ENCODE peak calls at places on chromosomes 1 and 21, in five cellular contexts. L is GM23338, W is AG09319, J is RWPE1, Q is astrocyte of the cerebellum. E is an unnamed sample.

GRCh38 chr1:200118779-200119505 is 91.4 kb downstream of the NR5A2 start:
- DNase-seq in J (no peak), W (no peak), Q (no peak), L (peak), E (no peak)

GRCh38 chr1:109547412-109548320 is 749 bp upstream of the GNAI3 start:
- DNase-seq in W (no peak), L (peak), Q (no peak), J (no peak), E (no peak)

GRCh38 chr21:43609501-43610340 is 49.6 kb downstream of the HSF2BP start:
- DNase-seq in L (no peak), Q (peak), W (no peak), J (peak), E (no peak)

GRCh38 chr1:119915517-119915916 is 19.2 kb upstream of the ADAM30 start:
- DNase-seq in L (no peak), Q (no peak), J (no peak), W (no peak), E (no peak)

GRCh38 chr21:31186916-31187315 is 148.6 kb upstream of the KRTAP19-8 start:
- DNase-seq in Q (no peak), W (no peak), L (peak), J (no peak), E (no peak)

GRCh38 chr1:10680487-10680886 is 116.0 kb downstream of the CASZ1 start:
- DNase-seq in L (no peak), Q (no peak), W (no peak), J (no peak), E (no peak)

GRCh38 chr1:91608876-91609275 is 108.2 kb downstream of the CDC7 start:
- DNase-seq in J (peak), W (peak), Q (no peak), L (no peak), E (no peak)

GRCh38 chr1:53135735-53136114 is 6.7 kb downstream of the SLC1A7 start:
- DNase-seq in L (no peak), W (peak), J (no peak), Q (peak), E (no peak)

GRCh38 chr1:33660244-33660643 is 187.8 kb downstream of the ZSCAN20 start:
- DNase-seq in Q (no peak), J (no peak), W (no peak), L (no peak), E (no peak)

GRCh38 chr1:1079408-1080121 is 5.5 kb upstream of the RNF223 start:
- DNase-seq in Q (peak), J (peak), W (no peak), L (peak), E (peak)

GRCh38 chr1:83693409-83694126 is 305.4 kb downstream of the TTLL7 start:
- DNase-seq in Q (no peak), J (no peak), L (peak), W (no peak), E (no peak)

GRCh38 chr1:217554849-217555248 is 76.0 kb downstream of the GPATCH2 start:
- DNase-seq in W (no peak), L (no peak), J (peak), Q (no peak), E (no peak)

GRCh38 chr1:57843760-57844159 is 419.9 kb upstream of the DAB1 start:
- DNase-seq in W (no peak), J (peak), L (no peak), Q (peak), E (no peak)

GRCh38 chr21:45973475-45974072 is 8.0 kb upstream of the COL6A1 start:
- DNase-seq in J (peak), L (peak), W (peak), Q (peak), E (no peak)

GRCh38 chr1:221887091-221887746 is 145.3 kb upstream of the DUSP10 start:
- DNase-seq in J (peak), Q (no peak), L (no peak), W (peak), E (peak)

GRCh38 chr1:192439373-192440025 is 122.7 kb downstream of the RGS21 start:
- DNase-seq in W (peak), Q (peak), L (no peak), J (peak), E (no peak)

GRCh38 chr1:77536813-77537212 is 145.6 kb downstream of the ZZZ3 start:
- DNase-seq in J (peak), W (peak), L (no peak), Q (peak), E (no peak)

GRCh38 chr1:7145947-7146346 is 360.7 kb downstream of the CAMTA1 start:
- DNase-seq in L (no peak), Q (no peak), W (no peak), J (no peak), E (no peak)

GRCh38 chr1:7152655-7153054 is 367.4 kb downstream of the CAMTA1 start:
- DNase-seq in Q (no peak), W (no peak), J (no peak), L (no peak), E (no peak)

GRCh38 chr1:7150951-7151350 is 365.7 kb downstream of the CAMTA1 start:
- DNase-seq in W (no peak), Q (no peak), J (no peak), L (no peak), E (no peak)

GRCh38 chr1:7146710-7147109 is 361.5 kb downstream of the CAMTA1 start:
- DNase-seq in Q (no peak), W (no peak), L (no peak), J (no peak), E (no peak)

DNA sequence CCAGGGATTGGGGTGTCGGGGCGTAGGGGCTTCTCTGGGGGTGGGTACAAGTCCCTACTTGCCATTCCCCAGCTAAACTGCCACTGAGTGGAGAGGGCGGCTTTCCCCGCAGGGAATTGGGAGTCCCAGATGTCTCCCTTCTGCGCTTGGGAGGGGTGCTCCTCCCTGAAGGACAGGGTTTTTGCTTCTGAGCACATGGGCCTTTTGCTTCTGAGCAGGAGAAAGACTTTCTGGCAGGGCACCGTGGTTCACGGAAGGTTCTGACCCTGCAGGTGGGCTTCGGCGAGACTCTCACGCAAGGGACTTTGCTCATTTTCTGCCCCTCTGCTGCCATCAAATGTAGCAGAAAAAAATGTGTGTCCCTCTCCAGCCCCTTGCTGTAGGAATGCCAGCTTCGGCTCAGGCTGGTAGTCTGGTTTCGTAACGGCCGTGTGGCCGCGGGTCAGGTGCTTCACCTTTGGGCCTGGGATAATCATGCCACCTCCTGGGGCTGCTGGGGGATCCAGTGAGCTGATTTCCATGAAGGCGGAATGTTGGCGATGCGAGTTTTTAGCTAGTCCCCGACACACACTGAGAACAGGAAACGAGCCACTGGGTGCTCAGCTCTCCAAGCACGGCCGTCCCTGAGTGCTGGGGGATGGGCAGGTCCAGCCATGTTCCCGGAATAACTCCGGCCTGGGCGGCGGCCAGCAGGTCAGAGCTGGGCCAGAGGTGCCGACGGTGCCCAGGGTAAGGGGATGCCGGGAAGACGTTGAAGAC is 364.0 kb downstream of the CAMTA1 start:
- DNase-seq in L (peak), W (no peak), J (peak), Q (no peak), E (no peak)
- TF ChIP-seq CTCF in L (no peak), W (no peak), J (no peak), Q (no peak), E (no peak)

GRCh38 chr21:28856588-28857250 is 136.0 kb downstream of the LTN1 start:
- DNase-seq in L (peak), Q (no peak), W (no peak), J (no peak), E (no peak)
- TF ChIP-seq CTCF in L (no peak), Q (no peak), W (no peak), J (no peak), E (no peak)

GRCh38 chr1:201783572-201783971 is 45.4 kb upstream of the IPO9 start:
- DNase-seq in W (no peak), J (no peak), Q (no peak), L (peak), E (no peak)
- TF ChIP-seq CTCF in W (no peak), J (no peak), Q (no peak), L (peak), E (no peak)

GRCh38 chr1:16145988-16146887 is 9.6 kb downstream of the EPHA2 start:
- DNase-seq in W (no peak), Q (peak), J (peak), L (peak), E (peak)

GRCh38 chr1:16145030-16145987 is 10.6 kb downstream of the EPHA2 start:
- DNase-seq in L (peak), J (peak), Q (peak), W (no peak), E (no peak)

GRCh38 chr1:16143005-16143565 is 12.8 kb downstream of the EPHA2 start:
- DNase-seq in Q (no peak), L (no peak), W (no peak), J (no peak), E (no peak)

GRCh38 chr1:16143566-16144324 is 12.1 kb downstream of the EPHA2 start:
- DNase-seq in Q (no peak), J (peak), W (no peak), L (no peak), E (no peak)

GRCh38 chr1:16144325-16145029 is 11.4 kb downstream of the EPHA2 start:
- DNase-seq in Q (no peak), J (no peak), W (no peak), L (no peak), E (no peak)
- TF ChIP-seq CTCF in Q (no peak), J (no peak), W (no peak), L (no peak), E (no peak)

DNA sequence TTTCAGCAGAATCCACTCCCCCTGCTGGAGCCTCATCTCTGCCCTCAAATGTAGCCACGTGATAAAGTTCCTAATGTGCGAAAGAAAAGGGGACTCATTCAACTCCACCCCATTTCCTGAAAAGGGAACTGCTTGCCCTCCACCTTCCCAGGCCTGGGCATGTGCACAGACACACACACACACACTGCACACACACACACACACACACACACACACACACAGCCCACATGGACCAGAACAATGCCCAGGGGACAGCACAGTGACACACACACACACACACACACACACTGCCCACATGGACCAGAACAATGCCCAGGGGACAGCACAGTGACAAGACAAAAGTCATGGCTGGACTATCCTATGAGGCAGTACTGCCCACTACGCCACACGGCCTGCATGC is 33.2 kb downstream of the PACC1 start:
- DNase-seq in L (no peak), Q (no peak), W (no peak), J (no peak), E (no peak)
- TF ChIP-seq CTCF in L (no peak), Q (no peak), W (no peak), J (no peak), E (no peak)